ENCODE peak calls at places on chromosomes 4 and X, in four cellular contexts. Y is transverse colon, K is Panc1, I is sigmoid colon. X is an unnamed sample.
A peak's percentile ranks its signal among the peaks of the same experiment; 100 is the strongest.

GRCh38 chr4:23720556-23720955 is 169.3 kb downstream of the PPARGC1A start:
- DNase-seq in Y (no peak), K (no peak), I (no peak), X (no peak)

GRCh38 chrX:152899874-152900719 is 2.2 kb downstream of the ZNF185 start:
- DNase-seq in Y (no peak), K (no peak), I (no peak), X (no peak)

GRCh38 chrX:39764441-39764914 is 333.3 kb downstream of the BCOR start:
- DNase-seq in Y (no peak), K (no peak), I (peak; percentile 22), X (no peak)

GRCh38 chrX:47523297-47523696 is 37.7 kb upstream of the ARAF start:
- DNase-seq in Y (peak; percentile 88), K (no peak), I (peak; percentile 90), X (peak; percentile 86)

GRCh38 chrX:145068450-145068849 is 178.9 kb upstream of the SPANXN1 start:
- DNase-seq in Y (no peak), K (no peak), I (no peak), X (no peak)

GRCh38 chr4:146522862-146523205 is 1.1 kb upstream of the SLC10A7 start:
- DNase-seq in Y (no peak), K (no peak), I (no peak), X (no peak)

GRCh38 chr4:26741491-26741871 is 119.2 kb upstream of the STIM2 start:
- DNase-seq in Y (no peak), K (no peak), I (no peak), X (no peak)

GRCh38 chr4:54015421-54016065 is 48.9 kb downstream of the CHIC2 start:
- DNase-seq in Y (no peak), K (no peak), I (no peak), X (no peak)

GRCh38 chrX:76931518-76931917 is 504.0 kb downstream of the MAGEE1 start:
- DNase-seq in Y (no peak), K (no peak), I (no peak), X (no peak)

GRCh38 chr4:150004481-150004880 is 73.8 kb upstream of the DCLK2 start:
- DNase-seq in Y (no peak), K (no peak), I (no peak), X (no peak)

GRCh38 chrX:12138366-12139313 is at the start of gene FRMPD4:
- DNase-seq in Y (no peak), K (no peak), I (peak; percentile 76), X (no peak)

GRCh38 chrX:57132046-57132445 is 5.2 kb downstream of the SPIN2A start:
- DNase-seq in Y (no peak), K (no peak), I (no peak), X (no peak)

GRCh38 chr4:74364649-74365491 is at the start of gene EREG:
- DNase-seq in Y (peak; percentile 30), K (no peak), I (peak; percentile 65), X (no peak)

GRCh38 chr4:81627617-81628016 is 155.9 kb upstream of the RASGEF1B start:
- DNase-seq in Y (no peak), K (no peak), I (no peak), X (no peak)

GRCh38 chrX:7690842-7691241 is 152.1 kb upstream of the VCX start:
- DNase-seq in Y (no peak), K (no peak), I (no peak), X (no peak)

GRCh38 chrX:111886678-111887077 is 10.7 kb downstream of the TRPC5OS start:
- DNase-seq in Y (no peak), K (no peak), I (no peak), X (no peak)

GRCh38 chrX:74061879-74062278 is 242.1 kb upstream of the ZCCHC13 start:
- DNase-seq in Y (no peak), K (no peak), I (no peak), X (no peak)

DNA sequence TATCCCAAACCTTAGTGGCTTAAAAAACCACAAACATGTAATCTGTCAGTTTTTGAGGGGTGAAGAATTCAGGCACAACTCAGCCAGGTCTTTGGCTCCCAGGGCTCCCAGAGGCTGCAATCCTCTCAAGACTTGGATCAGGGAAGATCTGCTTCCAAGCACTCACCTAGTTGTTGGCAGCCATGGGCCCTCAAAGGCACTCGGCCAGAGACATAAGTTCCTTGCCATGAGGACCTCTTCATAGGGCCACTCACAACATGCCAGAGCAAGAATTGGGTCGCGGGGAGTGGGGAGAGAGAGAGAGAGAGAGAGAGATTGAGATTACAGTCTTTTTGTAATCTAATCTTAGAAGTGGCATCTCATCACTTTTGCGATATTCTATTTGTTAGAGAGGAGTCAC is 77.1 kb upstream of the TBC1D9 start:
- DNase-seq in Y (no peak), K (no peak), I (no peak), X (no peak)
- H3K4me1 ChIP-seq in Y (no peaks in the 10 kb centered on the region), K (no peaks in the 10 kb centered on the region), I (peaks cover 10% of the 10 kb centered on the region), X (no peaks in the 10 kb centered on the region)

DNA sequence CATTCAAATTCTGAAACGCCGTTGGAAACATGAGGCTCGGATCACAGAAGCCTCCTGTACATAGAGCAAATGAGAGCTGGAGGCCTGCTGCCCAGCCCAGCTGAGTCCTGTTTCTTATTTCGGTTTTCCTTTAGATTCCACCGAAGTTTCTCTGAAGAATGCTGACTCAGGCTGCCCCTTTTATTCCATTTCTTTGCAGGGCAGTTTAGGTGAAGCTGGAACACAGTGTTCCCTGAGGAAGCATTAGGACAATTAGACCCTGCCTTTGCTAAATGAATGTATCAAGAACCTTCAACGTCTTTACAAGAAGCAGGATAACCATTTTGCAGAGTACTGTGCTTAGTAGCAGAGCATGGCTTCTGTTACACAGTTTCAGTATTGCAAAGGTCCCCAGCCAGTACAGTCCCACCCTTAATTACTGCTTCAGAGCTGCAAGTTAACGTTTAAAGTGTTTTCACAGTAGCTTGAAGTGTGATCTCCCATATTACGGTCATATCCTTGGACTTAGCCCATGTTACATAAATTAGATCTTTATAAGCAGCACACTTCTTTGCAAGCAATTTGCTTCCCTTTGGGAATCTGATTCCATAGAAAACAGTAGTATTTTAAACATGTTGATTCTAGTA is 117.0 kb downstream of the TBL1X start:
- DNase-seq in Y (no peak), K (no peak), I (no peak), X (no peak)
- H3K4me3 ChIP-seq in Y (no peak overlapping the region), K (no peak overlapping the region), I (no peak overlapping the region), X (no peak overlapping the region)

DNA sequence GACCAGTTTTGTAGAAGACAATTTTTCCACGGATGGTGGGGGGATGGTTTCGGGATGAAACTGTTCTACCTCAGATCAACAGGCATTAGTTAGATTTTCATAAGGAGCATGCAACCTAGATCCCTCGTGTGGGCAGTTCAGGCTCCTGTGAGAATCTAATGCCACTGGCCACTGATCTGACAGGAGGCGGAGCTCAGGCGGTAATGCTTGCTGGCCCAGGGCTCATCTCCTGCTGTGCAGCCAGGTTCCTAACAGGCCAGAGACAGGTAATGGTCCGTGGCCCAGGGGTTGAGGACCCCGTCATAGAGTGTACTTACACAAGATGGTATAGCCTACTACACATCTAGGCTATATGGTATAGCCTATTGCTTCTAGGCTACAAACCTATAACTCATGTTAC is 7.0 kb downstream of the TEX11 start:
- DNase-seq in Y (no peak), K (no peak), I (no peak), X (no peak)
- TF ChIP-seq POLR2AphosphoS5 in Y (no peak), K (no peak), I (no peak), X (no peak)

GRCh38 chr4:153481474-153481873 is 15.3 kb downstream of the TMEM131L start:
- DNase-seq in Y (no peak), K (no peak), I (no peak), X (no peak)
- H3K4me1 ChIP-seq in Y (peaks cover 2% of the 10 kb centered on the region), K (peaks cover 18% of the 10 kb centered on the region), I (peaks cover 45% of the 10 kb centered on the region), X (peaks cover 6% of the 10 kb centered on the region)

GRCh38 chrX:68432648-68433047 is 647 bp downstream of the OPHN1 start:
- DNase-seq in Y (no peak), K (no peak), I (no peak), X (no peak)
- H3K4me3 ChIP-seq in Y (peak overlapping the region; percentile 67), K (peak overlapping the region; percentile 82), I (peak overlapping the region; percentile 63), X (peak overlapping the region; percentile 58)

GRCh38 chr4:29805245-29805644 is 914.9 kb upstream of the PCDH7 start:
- DNase-seq in Y (no peak), K (no peak), I (no peak), X (no peak)

GRCh38 chr4:29805871-29806480 is 914.2 kb upstream of the PCDH7 start:
- DNase-seq in Y (no peak), K (no peak), I (no peak), X (no peak)
- TF ChIP-seq POLR2AphosphoS5 in Y (no peak), K (no peak), I (no peak), X (no peak)

DNA sequence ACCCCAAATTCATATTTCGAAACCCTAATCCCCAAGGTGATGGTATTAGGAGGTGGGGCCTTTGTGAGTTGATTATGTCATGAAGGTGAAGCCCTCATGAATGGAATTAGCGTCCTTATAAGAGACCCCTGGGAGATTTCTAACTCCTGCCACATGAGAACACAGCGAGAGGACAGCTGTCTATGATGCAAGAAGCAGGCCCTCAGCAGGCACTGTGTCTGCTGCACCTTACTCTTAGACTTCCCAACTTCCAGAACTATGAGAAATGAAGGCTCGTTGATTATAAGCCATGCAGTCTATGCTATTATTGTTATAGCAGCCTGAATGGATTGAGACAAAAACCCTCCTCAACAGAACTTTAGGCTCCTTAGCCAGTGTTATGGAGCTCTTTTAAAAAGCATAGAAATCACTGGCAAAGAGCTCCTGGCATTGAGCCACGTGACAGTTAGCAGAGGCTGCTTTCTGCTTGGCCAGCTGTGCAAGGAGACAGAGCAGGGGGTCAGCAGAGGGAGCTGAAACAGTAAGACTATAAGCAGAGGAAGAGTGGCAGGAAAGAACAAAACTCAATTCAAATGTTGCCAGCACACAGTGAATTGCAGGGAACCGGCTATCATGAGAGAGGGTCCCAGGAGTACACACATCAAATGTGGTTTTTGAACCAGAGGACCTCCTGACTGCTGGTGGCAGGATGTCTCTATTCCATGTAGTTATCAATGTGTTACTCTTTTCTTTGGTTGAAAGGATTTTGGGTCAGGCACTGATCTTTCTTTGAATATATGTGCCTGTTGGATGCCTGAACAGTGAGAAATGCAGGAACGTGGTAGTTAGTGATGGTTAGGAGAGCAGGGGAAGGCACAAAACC is 219.3 kb upstream of the FAT1 start:
- DNase-seq in Y (no peak), K (no peak), I (peak; percentile 73), X (no peak)
- H3K4me1 ChIP-seq in Y (peaks cover 23% of the 10 kb centered on the region), K (peaks cover 14% of the 10 kb centered on the region), I (peaks cover 11% of the 10 kb centered on the region), X (no peaks in the 10 kb centered on the region)

GRCh38 chr4:110620352-110621327 is 2.2 kb downstream of the PITX2 start:
- DNase-seq in Y (peak; percentile 51), K (no peak), I (no peak), X (no peak)
- H3K4me3 ChIP-seq in Y (peak overlapping the region; percentile 53), K (no peak overlapping the region), I (peak overlapping the region; percentile 8), X (peak overlapping the region; percentile 40)

DNA sequence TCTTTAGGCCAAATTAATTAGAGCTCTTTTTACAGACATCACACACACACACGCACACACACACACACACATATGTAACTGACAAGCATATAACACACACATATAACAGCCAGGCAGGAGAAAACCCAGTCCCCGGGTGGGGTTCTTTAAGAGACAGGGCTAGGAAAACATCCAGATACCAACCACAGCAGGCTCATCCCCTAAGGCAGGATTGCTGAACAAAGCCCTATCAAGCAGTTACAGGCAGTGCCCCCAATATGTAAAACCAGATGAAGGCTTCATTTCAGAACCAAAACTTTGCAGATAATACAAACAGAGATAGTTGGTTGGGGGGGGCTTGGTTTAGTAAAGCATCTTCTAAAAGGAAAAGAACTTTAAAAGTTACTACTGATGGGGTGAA is 18.0 kb upstream of the FAM47E start:
- DNase-seq in Y (no peak), K (no peak), I (no peak), X (no peak)
- TF ChIP-seq POLR2AphosphoS5 in Y (no peak), K (no peak), I (no peak), X (no peak)

X was measured in stomach.